ENCODE peak calls at places on chromosomes 4 and X, in four cellular contexts. I is progenitor cell of endocrine pancreas; B is body of pancreas; G is activated CD8-positive, alpha-beta T cell treated with anti-CD3 and anti-CD28 coated beads for 36 hours. F is an unnamed sample.

GRCh38 chrX:25034889-25035288 is 19.1 kb upstream of the ARX start:
- DNase-seq in G (no peak), I (no peak), B (no peak), F (no peak)

GRCh38 chr4:39036172-39036571 is 4.0 kb upstream of the TMEM156 start:
- DNase-seq in G (no peak), B (peak), I (no peak), F (no peak)

GRCh38 chrX:129721414-129721813 is 17.4 kb upstream of the XPNPEP2 start:
- DNase-seq in G (no peak), B (no peak), I (no peak), F (no peak)

GRCh38 chr4:4752576-4753401 is 106.7 kb upstream of the MSX1 start:
- DNase-seq in I (no peak), G (no peak), B (no peak), F (no peak)

GRCh38 chr4:55925235-55925634 is 23.5 kb upstream of the CEP135 start:
- DNase-seq in I (no peak), G (no peak), B (no peak), F (no peak)

GRCh38 chr4:31645211-31645610 is 925.0 kb downstream of the PCDH7 start:
- DNase-seq in G (no peak), B (no peak), I (no peak), F (no peak)

GRCh38 chrX:39492495-39493162 is 605.1 kb downstream of the BCOR start:
- DNase-seq in G (no peak), I (no peak), B (peak), F (no peak)

GRCh38 chr4:60868232-60868960 is 331.7 kb upstream of the ADGRL3 start:
- DNase-seq in G (no peak), I (no peak), B (no peak), F (no peak)

GRCh38 chrX:43655961-43656494 is at the start of gene MAOA:
- DNase-seq in G (peak), B (peak), I (no peak), F (no peak)

GRCh38 chrX:16251782-16252181 is 84.5 kb downstream of the MAGEB17 start:
- DNase-seq in I (no peak), B (no peak), G (no peak), F (no peak)

GRCh38 chr4:181504846-181505374 is 738.3 kb upstream of the TENM3 start:
- DNase-seq in G (no peak), I (no peak), B (no peak), F (no peak)

GRCh38 chr4:10346023-10346422 is 111.2 kb downstream of the ZNF518B start:
- DNase-seq in I (no peak), G (no peak), B (no peak), F (no peak)

GRCh38 chr4:99722006-99722405 is 64.4 kb upstream of the C4orf54 start:
- DNase-seq in G (no peak), I (no peak), B (no peak), F (no peak)

GRCh38 chr4:69718376-69719293 is 41.8 kb downstream of the SULT1B1 start:
- DNase-seq in B (no peak), G (no peak), I (no peak), F (no peak)

GRCh38 chr4:19301527-19301926 is 950.2 kb upstream of the SLIT2 start:
- DNase-seq in G (no peak), I (no peak), B (no peak), F (no peak)

GRCh38 chrX:16762579-16762978 is 23.7 kb upstream of the TXLNG start:
- DNase-seq in I (no peak), G (no peak), B (no peak), F (no peak)

GRCh38 chr4:124104101-124104500 is 608.4 kb downstream of the ANKRD50 start:
- DNase-seq in I (no peak), B (no peak), G (no peak), F (no peak)

GRCh38 chr4:12724520-12724919 is 759.6 kb downstream of the RAB28 start:
- DNase-seq in I (no peak), B (no peak), G (no peak), F (no peak)
- TF ChIP-seq CTCF in I (peak), B (peak), G (peak), F (peak)

GRCh38 chr4:57437649-57438048 is 327.5 kb upstream of the IGFBP7 start:
- DNase-seq in I (no peak), G (no peak), B (no peak), F (no peak)

GRCh38 chr4:57442241-57442640 is 332.1 kb upstream of the IGFBP7 start:
- DNase-seq in G (no peak), B (no peak), I (no peak), F (no peak)

GRCh38 chr4:57448452-57448851 is 338.3 kb upstream of the IGFBP7 start:
- DNase-seq in G (no peak), B (no peak), I (no peak), F (no peak)

GRCh38 chr4:57443308-57444243 is 333.4 kb upstream of the IGFBP7 start:
- DNase-seq in I (no peak), G (no peak), B (peak), F (no peak)

DNA sequence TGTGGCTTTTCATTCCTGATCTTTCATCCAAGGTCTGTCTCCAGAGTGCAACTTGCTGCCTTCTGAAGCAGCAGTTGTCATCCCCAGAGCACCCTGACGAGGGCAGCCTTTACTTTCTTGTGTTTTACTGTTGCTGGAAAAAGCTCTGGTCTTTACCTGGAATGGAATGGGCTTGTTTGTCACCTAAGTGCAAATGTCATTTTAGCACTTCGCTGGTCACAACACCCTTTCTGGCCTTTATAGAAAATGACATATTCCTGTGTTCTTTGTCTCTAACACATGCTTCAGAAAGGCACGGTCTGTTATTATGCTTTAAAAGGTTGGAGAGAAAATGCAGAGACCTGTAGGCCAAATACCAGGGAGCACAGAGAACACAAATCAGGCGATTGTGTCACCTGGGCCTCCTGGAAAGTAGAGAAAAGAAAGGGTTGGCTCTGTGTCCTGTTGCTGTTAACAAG is 332.7 kb upstream of the IGFBP7 start:
- DNase-seq in I (peak), G (peak), B (peak), F (peak)
- TF ChIP-seq CTCF in I (peak), G (peak), B (peak), F (peak)

GRCh38 chr4:26717332-26717731 is 133.4 kb downstream of the TBC1D19 start:
- DNase-seq in B (no peak), I (no peak), G (no peak), F (no peak)
- TF ChIP-seq CTCF in B (no peak), I (no peak), G (no peak), F (no peak)

DNA sequence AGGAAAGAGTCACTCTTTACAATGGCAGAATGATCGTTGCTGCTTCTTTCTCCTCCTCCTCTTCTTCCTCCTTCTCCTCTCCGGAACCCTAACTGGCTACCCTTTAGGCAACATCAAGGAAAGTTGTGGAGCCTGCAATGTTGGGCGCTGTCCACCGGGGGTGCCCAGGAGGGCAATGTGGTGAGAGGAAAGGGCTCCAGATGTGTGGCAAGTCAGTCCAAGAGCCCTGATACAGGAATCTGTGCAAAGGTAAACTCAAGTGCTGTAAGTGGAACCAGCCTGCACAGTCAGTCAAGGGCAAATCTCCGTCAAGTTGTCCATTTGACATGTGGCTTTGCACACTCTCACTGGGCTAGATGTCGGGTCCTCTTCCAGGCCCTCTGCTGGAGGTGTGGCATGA is 2.8 kb downstream of the RTL5 start:
- DNase-seq in B (no peak), I (no peak), G (peak), F (no peak)
- TF ChIP-seq CTCF in B (no peak), I (peak), G (no peak), F (no peak)

F was measured in GM13976.